ENCODE peak calls at places on chromosomes 5 and 9, in four cellular contexts. G, J, N and L are unnamed samples.

GRCh38 chr5:43900974-43901373 is 298.0 kb downstream of the NNT start:
- DNase-seq in N (no peak), J (no peak), G (no peak), L (no peak)

GRCh38 chr9:135888766-135889394 is 18.5 kb downstream of the CAMSAP1 start:
- DNase-seq in J (no peak), N (no peak), G (no peak), L (no peak)

GRCh38 chr5:107501965-107502691 is 168.6 kb downstream of the EFNA5 start:
- DNase-seq in G (no peak), J (no peak), N (no peak), L (no peak)

GRCh38 chr5:57495688-57496087 is 13.1 kb upstream of the ACTBL2 start:
- DNase-seq in G (no peak), J (no peak), N (no peak), L (no peak)

GRCh38 chr9:22813520-22813919 is 366.9 kb downstream of the DMRTA1 start:
- DNase-seq in J (no peak), G (no peak), N (no peak), L (no peak)

GRCh38 chr5:149448831-149449714 is 70.0 kb upstream of the IL17B start:
- DNase-seq in J (no peak), N (no peak), G (no peak), L (no peak)

GRCh38 chr5:123874600-123875201 is 362.7 kb downstream of the CSNK1G3 start:
- DNase-seq in G (no peak), N (no peak), J (no peak), L (no peak)

GRCh38 chr5:96997265-96997859 is 61.5 kb downstream of the LNPEP start:
- DNase-seq in N (peak), G (no peak), J (peak), L (no peak)

GRCh38 chr9:34337404-34337803 is 8.0 kb downstream of the NUDT2 start:
- DNase-seq in J (no peak), G (no peak), N (no peak), L (no peak)

GRCh38 chr5:140214831-140215230 is 39.8 kb downstream of the CYSTM1 start:
- DNase-seq in G (no peak), J (peak), N (no peak), L (peak)

GRCh38 chr5:172771439-172772111 is 580 bp upstream of the DUSP1 start:
- DNase-seq in N (no peak), J (no peak), G (no peak), L (no peak)

GRCh38 chr9:89359018-89359417 is 40.7 kb downstream of the SECISBP2 start:
- DNase-seq in N (no peak), J (no peak), G (no peak), L (no peak)

GRCh38 chr5:56995605-56996004 is 43.7 kb upstream of the MIER3 start:
- DNase-seq in N (no peak), J (no peak), G (no peak), L (no peak)

GRCh38 chr9:95506692-95507455 is 9.9 kb downstream of the PTCH1 start:
- DNase-seq in G (no peak), J (peak), N (peak), L (no peak)

GRCh38 chr9:18703086-18703750 is 229.3 kb downstream of the ADAMTSL1 start:
- DNase-seq in N (no peak), G (no peak), J (no peak), L (no peak)

GRCh38 chr5:86837610-86838009 is 219.9 kb downstream of the COX7C start:
- DNase-seq in G (no peak), J (no peak), N (no peak), L (no peak)

GRCh38 chr5:83085106-83085505 is 7.8 kb downstream of the XRCC4 start:
- DNase-seq in N (no peak), G (no peak), J (no peak), L (no peak)